ENCODE peak calls at places on chromosomes 11 and 22, in eight cellular contexts. H is B cell; J is globus pallidus; T is stimulated activated CD4-positive, alpha-beta T cell treated with anti-CD3 and anti-CD28 coated beads, TNF-alpha, amount 100 ng/mL, for 48 hours; Q is non-pigmented ciliary epithelial cell; L is Caki2; R is nephron progenitor cell; M is right cardiac atrium. X is an unnamed sample.

GRCh38 chr11:28962492-28962891 is 854.3 kb downstream of the METTL15 start:
- DNase-seq in H (no peak), J (no peak), T (no peak), Q (no peak), L (no peak), R (no peak), M (no peak), X (no peak)

GRCh38 chr11:7251836-7252682 is at the start of gene SYT9:
- DNase-seq in H (no peak), J (peak), T (peak), Q (no peak), L (peak), R (peak), M (peak), X (no peak)

GRCh38 chr11:73327812-73328364 is 19.8 kb downstream of the ARHGEF17 start:
- DNase-seq in H (no peak), J (no peak), T (no peak), Q (no peak), L (no peak), R (no peak), M (no peak), X (no peak)

GRCh38 chr11:59247535-59248227 is 35.0 kb upstream of the MPEG1 start:
- DNase-seq in H (no peak), J (no peak), T (no peak), Q (no peak), L (no peak), R (no peak), M (peak), X (no peak)

GRCh38 chr22:38126928-38127668 is 16.6 kb upstream of the BAIAP2L2 start:
- DNase-seq in H (no peak), J (no peak), T (no peak), Q (no peak), L (no peak), R (no peak), M (no peak), X (no peak)

GRCh38 chr22:46934746-46935491 is 172.5 kb downstream of the TBC1D22A start:
- DNase-seq in H (no peak), J (no peak), T (peak), Q (peak), L (peak), R (no peak), M (no peak), X (no peak)

GRCh38 chr11:2380807-2381350 is 3.8 kb downstream of the CD81 start:
- DNase-seq in H (no peak), J (peak), T (no peak), Q (no peak), L (no peak), R (no peak), M (peak), X (no peak)

GRCh38 chr11:73335204-73335923 is 27.3 kb downstream of the ARHGEF17 start:
- DNase-seq in H (peak), J (peak), T (peak), Q (no peak), L (peak), R (peak), M (peak), X (peak)

GRCh38 chr22:37019309-37020191 is at the start of the genes MPST and TST:
- DNase-seq in H (no peak), J (peak), T (peak), Q (no peak), L (peak), R (peak), M (peak), X (no peak)

GRCh38 chr11:65275906-65276305 is 14.1 kb downstream of the POLA2 start:
- DNase-seq in H (no peak), J (no peak), T (no peak), Q (no peak), L (no peak), R (no peak), M (no peak), X (no peak)

GRCh38 chr22:43841742-43842141 is 20.6 kb downstream of the SULT4A1 start:
- DNase-seq in H (no peak), J (no peak), T (no peak), Q (no peak), L (no peak), R (no peak), M (peak), X (no peak)

GRCh38 chr22:33555814-33556522 is 364.3 kb downstream of the LARGE1 start:
- DNase-seq in H (no peak), J (no peak), T (no peak), Q (no peak), L (peak), R (no peak), M (no peak), X (no peak)

GRCh38 chr11:36257351-36257750 is 31.9 kb downstream of the COMMD9 start:
- DNase-seq in H (no peak), J (no peak), T (no peak), Q (no peak), L (no peak), R (no peak), M (no peak), X (no peak)

GRCh38 chr22:31618057-31618456 is 44.0 kb downstream of the PISD start:
- DNase-seq in H (no peak), J (no peak), T (no peak), Q (no peak), L (no peak), R (no peak), M (peak), X (peak)

GRCh38 chr11:50412832-50413231 is 380.2 kb downstream of the OR4C45 start:
- DNase-seq in H (no peak), J (no peak), T (no peak), Q (no peak), L (no peak), R (no peak), M (peak), X (no peak)

GRCh38 chr11:47156333-47156732 is 20.3 kb downstream of the ARFGAP2 start:
- DNase-seq in H (no peak), J (no peak), T (no peak), Q (no peak), L (no peak), R (no peak), M (no peak), X (no peak)

GRCh38 chr22:46124383-46125144 is 25.8 kb upstream of the PPARA start:
- DNase-seq in H (no peak), J (no peak), T (no peak), Q (no peak), L (no peak), R (no peak), M (no peak), X (no peak)

GRCh38 chr11:20097319-20098221 is 62.7 kb downstream of the DBX1 start:
- DNase-seq in H (no peak), J (no peak), T (no peak), Q (peak), L (no peak), R (no peak), M (no peak), X (peak)

GRCh38 chr11:45400594-45400993 is 114.5 kb upstream of the SYT13 start:
- DNase-seq in H (no peak), J (no peak), T (no peak), Q (peak), L (no peak), R (no peak), M (no peak), X (no peak)

GRCh38 chr22:50310209-50310722 is 2.8 kb upstream of the PLXNB2 start:
- DNase-seq in H (no peak), J (no peak), T (no peak), Q (no peak), L (no peak), R (no peak), M (peak), X (no peak)

GRCh38 chr11:73818838-73819237 is 31.2 kb downstream of the MRPL48 start:
- DNase-seq in H (no peak), J (no peak), T (no peak), Q (no peak), L (no peak), R (no peak), M (no peak), X (no peak)

GRCh38 chr22:39559456-39560105 is 11.0 kb upstream of the CACNA1I start:
- DNase-seq in H (no peak), J (no peak), T (no peak), Q (no peak), L (no peak), R (peak), M (no peak), X (no peak)

GRCh38 chr11:8962827-8963226 is 1.4 kb downstream of the TMEM9B start:
- DNase-seq in H (no peak), J (no peak), T (no peak), Q (no peak), L (no peak), R (no peak), M (no peak), X (no peak)

GRCh38 chr11:75597636-75598035 is 35.6 kb downstream of the SERPINH1 start:
- DNase-seq in H (no peak), J (no peak), T (no peak), Q (no peak), L (no peak), R (peak), M (no peak), X (peak)

GRCh38 chr11:70470127-70470526 is 71.8 kb downstream of the CTTN start:
- DNase-seq in H (no peak), J (peak), T (no peak), Q (no peak), L (no peak), R (no peak), M (no peak), X (no peak)

GRCh38 chr11:94909371-94909820 is 64.0 kb downstream of the CWC15 start:
- DNase-seq in H (no peak), J (no peak), T (no peak), Q (no peak), L (no peak), R (no peak), M (no peak), X (no peak)

GRCh38 chr22:21867528-21868266 is at the start of gene MAPK1:
- DNase-seq in H (peak), J (peak), T (peak), Q (peak), L (peak), R (peak), M (peak), X (peak)

GRCh38 chr11:11020747-11021149 is 162.9 kb upstream of the ZBED5 start:
- DNase-seq in H (no peak), J (no peak), T (no peak), Q (no peak), L (no peak), R (no peak), M (no peak), X (no peak)

GRCh38 chr11:106311531-106312230 is 234.2 kb downstream of the AASDHPPT start:
- DNase-seq in H (no peak), J (no peak), T (no peak), Q (no peak), L (no peak), R (no peak), M (no peak), X (no peak)

GRCh38 chr11:66045177-66045639 is 3.8 kb downstream of the GAL3ST3 start:
- DNase-seq in H (peak), J (peak), T (peak), Q (no peak), L (peak), R (peak), M (peak), X (peak)

GRCh38 chr11:27353593-27354358 is 9.2 kb downstream of the CCDC34 start:
- DNase-seq in H (no peak), J (no peak), T (no peak), Q (peak), L (no peak), R (no peak), M (no peak), X (no peak)

GRCh38 chr11:45926001-45926401 is 3.5 kb downstream of the LARGE2 start:
- DNase-seq in H (peak), J (no peak), T (no peak), Q (no peak), L (no peak), R (no peak), M (peak), X (no peak)

GRCh38 chr11:70597751-70598377 is 199.5 kb downstream of the CTTN start:
- DNase-seq in H (no peak), J (no peak), T (no peak), Q (no peak), L (no peak), R (peak), M (no peak), X (no peak)

GRCh38 chr11:64296830-64297721 is 3.1 kb upstream of the CATSPERZ start:
- DNase-seq in H (no peak), J (no peak), T (no peak), Q (no peak), L (no peak), R (no peak), M (no peak), X (no peak)

GRCh38 chr11:123291201-123291869 is 96.3 kb upstream of the CLMP start:
- DNase-seq in H (no peak), J (no peak), T (no peak), Q (no peak), L (no peak), R (no peak), M (no peak), X (no peak)

GRCh38 chr11:86592659-86593451 is 79.6 kb downstream of the ME3 start:
- DNase-seq in H (peak), J (no peak), T (peak), Q (no peak), L (peak), R (no peak), M (no peak), X (peak)

GRCh38 chr11:47234669-47235075 is 13.9 kb downstream of the ACP2 start:
- DNase-seq in H (no peak), J (no peak), T (no peak), Q (no peak), L (no peak), R (no peak), M (no peak), X (peak)

X was measured in NCI-H2029 treated with DMSO at 0.1 percent for 48 hours.